ENCODE peak calls at places on chromosomes 2 and 18, in eight cellular contexts. One of them, this sample, is unnamed.

GRCh38 chr2:51969349-51969748 is 937.4 kb upstream of the NRXN1 start:
- DNase-seq in A549: no peak
- DNase-seq in right atrium auricular region: no peak
- DNase-seq in BJ: no peak
- DNase-seq in neural crest cell: no peak
- DNase-seq in fibroblast of villous mesenchyme: no peak
- DNase-seq in GM12865: no peak
- DNase-seq in endothelial cell: no peak
- DNase-seq in this sample: no peak

GRCh38 chr2:63056309-63057065 is 5.9 kb downstream of the OTX1 start:
- DNase-seq in GM12865: peak; percentile 77
- DNase-seq in A549: no peak
- DNase-seq in neural crest cell: peak; percentile 41
- DNase-seq in BJ: no peak
- DNase-seq in right atrium auricular region: no peak
- DNase-seq in fibroblast of villous mesenchyme: no peak
- DNase-seq in endothelial cell: peak; percentile 65
- DNase-seq in this sample: no peak

GRCh38 chr18:36441872-36442271 is 144.4 kb downstream of the FHOD3 start:
- DNase-seq in neural crest cell: no peak
- DNase-seq in A549: no peak
- DNase-seq in BJ: peak; percentile 64
- DNase-seq in fibroblast of villous mesenchyme: peak; percentile 55
- DNase-seq in endothelial cell: no peak
- DNase-seq in right atrium auricular region: no peak
- DNase-seq in GM12865: no peak
- DNase-seq in this sample: peak; percentile 81

GRCh38 chr18:34222025-34222395 is 2.7 kb downstream of the NOL4 start:
- DNase-seq in BJ: no peak
- DNase-seq in endothelial cell: peak; percentile 26
- DNase-seq in GM12865: peak; percentile 38
- DNase-seq in A549: no peak
- DNase-seq in neural crest cell: no peak
- DNase-seq in fibroblast of villous mesenchyme: no peak
- DNase-seq in right atrium auricular region: no peak
- DNase-seq in this sample: no peak

GRCh38 chr18:63180333-63180732 is 139.2 kb downstream of the BCL2 start:
- DNase-seq in right atrium auricular region: no peak
- DNase-seq in A549: no peak
- DNase-seq in fibroblast of villous mesenchyme: no peak
- DNase-seq in neural crest cell: no peak
- DNase-seq in BJ: no peak
- DNase-seq in endothelial cell: no peak
- DNase-seq in GM12865: no peak
- DNase-seq in this sample: no peak

GRCh38 chr2:139645617-139646016 is 865.4 kb upstream of the NXPH2 start:
- DNase-seq in endothelial cell: no peak
- DNase-seq in BJ: no peak
- DNase-seq in neural crest cell: no peak
- DNase-seq in fibroblast of villous mesenchyme: no peak
- DNase-seq in right atrium auricular region: no peak
- DNase-seq in GM12865: no peak
- DNase-seq in A549: no peak
- DNase-seq in this sample: no peak

GRCh38 chr2:108349571-108349928 is 28.2 kb upstream of the SULT1C4 start:
- DNase-seq in GM12865: no peak
- DNase-seq in BJ: no peak
- DNase-seq in endothelial cell: no peak
- DNase-seq in A549: no peak
- DNase-seq in right atrium auricular region: no peak
- DNase-seq in fibroblast of villous mesenchyme: no peak
- DNase-seq in neural crest cell: no peak
- DNase-seq in this sample: no peak

GRCh38 chr18:67518566-67518965 is 2.0 kb upstream of the DSEL start:
- DNase-seq in neural crest cell: no peak
- DNase-seq in GM12865: no peak
- DNase-seq in fibroblast of villous mesenchyme: no peak
- DNase-seq in A549: no peak
- DNase-seq in BJ: no peak
- DNase-seq in right atrium auricular region: no peak
- DNase-seq in endothelial cell: no peak
- DNase-seq in this sample: no peak

GRCh38 chr2:189113963-189114362 is 65.6 kb downstream of the COL5A2 start:
- DNase-seq in A549: no peak
- DNase-seq in fibroblast of villous mesenchyme: no peak
- DNase-seq in BJ: peak; percentile 37
- DNase-seq in GM12865: no peak
- DNase-seq in right atrium auricular region: no peak
- DNase-seq in neural crest cell: no peak
- DNase-seq in endothelial cell: no peak
- DNase-seq in this sample: no peak

GRCh38 chr18:61929881-61930640 is 37.3 kb upstream of the RNF152 start:
- DNase-seq in fibroblast of villous mesenchyme: no peak
- DNase-seq in BJ: no peak
- DNase-seq in A549: no peak
- DNase-seq in endothelial cell: no peak
- DNase-seq in GM12865: no peak
- DNase-seq in neural crest cell: no peak
- DNase-seq in right atrium auricular region: no peak
- DNase-seq in this sample: no peak

GRCh38 chr2:181376999-181377398 is 80.2 kb upstream of the ITGA4 start:
- DNase-seq in neural crest cell: no peak
- DNase-seq in endothelial cell: no peak
- DNase-seq in right atrium auricular region: no peak
- DNase-seq in BJ: no peak
- DNase-seq in fibroblast of villous mesenchyme: no peak
- DNase-seq in A549: no peak
- DNase-seq in GM12865: no peak
- DNase-seq in this sample: no peak

GRCh38 chr2:181380581-181380980 is 76.6 kb upstream of the ITGA4 start:
- DNase-seq in fibroblast of villous mesenchyme: no peak
- DNase-seq in A549: no peak
- DNase-seq in BJ: no peak
- DNase-seq in right atrium auricular region: no peak
- DNase-seq in endothelial cell: no peak
- DNase-seq in neural crest cell: no peak
- DNase-seq in GM12865: no peak
- DNase-seq in this sample: no peak

GRCh38 chr2:181372656-181373055 is 84.5 kb upstream of the ITGA4 start:
- DNase-seq in fibroblast of villous mesenchyme: no peak
- DNase-seq in GM12865: no peak
- DNase-seq in BJ: no peak
- DNase-seq in right atrium auricular region: no peak
- DNase-seq in neural crest cell: no peak
- DNase-seq in A549: no peak
- DNase-seq in endothelial cell: no peak
- DNase-seq in this sample: no peak

GRCh38 chr2:181374741-181375675 is 82.2 kb upstream of the ITGA4 start:
- DNase-seq in fibroblast of villous mesenchyme: peak; percentile 38
- DNase-seq in endothelial cell: no peak
- DNase-seq in A549: no peak
- DNase-seq in GM12865: peak; percentile 60
- DNase-seq in right atrium auricular region: no peak
- DNase-seq in neural crest cell: no peak
- DNase-seq in BJ: no peak
- DNase-seq in this sample: no peak

DNA sequence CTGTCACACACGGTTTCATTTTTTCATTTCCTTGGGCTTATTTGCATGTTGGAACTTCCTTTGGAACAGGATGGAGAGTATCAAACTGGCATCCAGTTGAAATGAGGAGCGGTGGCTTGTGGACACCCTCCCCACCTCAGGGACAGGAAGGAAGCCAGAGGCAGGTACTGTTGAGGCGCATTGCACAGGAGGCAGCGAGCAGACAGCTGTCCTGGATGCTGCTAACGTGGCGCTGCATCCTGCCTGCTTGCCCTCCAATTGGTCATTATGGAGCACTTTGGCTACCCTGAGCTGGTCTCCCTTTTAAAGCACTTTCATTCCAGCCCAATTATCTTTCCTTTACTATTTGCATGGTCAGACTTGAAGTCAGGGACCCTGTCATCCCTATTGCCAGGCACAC is 80.7 kb upstream of the ITGA4 start:
- DNase-seq in BJ: no peak
- DNase-seq in endothelial cell: no peak
- DNase-seq in GM12865: peak; percentile 43
- DNase-seq in neural crest cell: no peak
- DNase-seq in fibroblast of villous mesenchyme: no peak
- DNase-seq in right atrium auricular region: no peak
- DNase-seq in A549: no peak
- DNase-seq in this sample: no peak
- TF ChIP-seq CTCF in BJ: no peak
- TF ChIP-seq CTCF in endothelial cell: no peak
- TF ChIP-seq CTCF in GM12865: no peak
- TF ChIP-seq CTCF in neural crest cell: no peak
- TF ChIP-seq CTCF in fibroblast of villous mesenchyme: no peak
- TF ChIP-seq CTCF in right atrium auricular region: no peak
- TF ChIP-seq CTCF in A549: no peak
- TF ChIP-seq CTCF in this sample: no peak

GRCh38 chr2:68222287-68222686 is 30.0 kb downstream of the PPP3R1 start:
- DNase-seq in BJ: no peak
- DNase-seq in neural crest cell: no peak
- DNase-seq in A549: no peak
- DNase-seq in fibroblast of villous mesenchyme: no peak
- DNase-seq in GM12865: no peak
- DNase-seq in right atrium auricular region: no peak
- DNase-seq in endothelial cell: no peak
- DNase-seq in this sample: no peak

GRCh38 chr2:68230246-68231060 is 21.9 kb downstream of the PPP3R1 start:
- DNase-seq in GM12865: no peak
- DNase-seq in BJ: no peak
- DNase-seq in neural crest cell: no peak
- DNase-seq in fibroblast of villous mesenchyme: peak; percentile 40
- DNase-seq in A549: no peak
- DNase-seq in endothelial cell: no peak
- DNase-seq in right atrium auricular region: no peak
- DNase-seq in this sample: no peak

GRCh38 chr2:68223419-68223818 is 28.9 kb downstream of the PPP3R1 start:
- DNase-seq in right atrium auricular region: no peak
- DNase-seq in fibroblast of villous mesenchyme: peak; percentile 57
- DNase-seq in GM12865: no peak
- DNase-seq in neural crest cell: no peak
- DNase-seq in A549: no peak
- DNase-seq in BJ: no peak
- DNase-seq in endothelial cell: no peak
- DNase-seq in this sample: no peak

GRCh38 chr2:68231061-68231372 is 21.3 kb downstream of the PPP3R1 start:
- DNase-seq in neural crest cell: no peak
- DNase-seq in right atrium auricular region: no peak
- DNase-seq in A549: no peak
- DNase-seq in endothelial cell: no peak
- DNase-seq in fibroblast of villous mesenchyme: peak; percentile 37
- DNase-seq in BJ: no peak
- DNase-seq in GM12865: no peak
- DNase-seq in this sample: no peak

DNA sequence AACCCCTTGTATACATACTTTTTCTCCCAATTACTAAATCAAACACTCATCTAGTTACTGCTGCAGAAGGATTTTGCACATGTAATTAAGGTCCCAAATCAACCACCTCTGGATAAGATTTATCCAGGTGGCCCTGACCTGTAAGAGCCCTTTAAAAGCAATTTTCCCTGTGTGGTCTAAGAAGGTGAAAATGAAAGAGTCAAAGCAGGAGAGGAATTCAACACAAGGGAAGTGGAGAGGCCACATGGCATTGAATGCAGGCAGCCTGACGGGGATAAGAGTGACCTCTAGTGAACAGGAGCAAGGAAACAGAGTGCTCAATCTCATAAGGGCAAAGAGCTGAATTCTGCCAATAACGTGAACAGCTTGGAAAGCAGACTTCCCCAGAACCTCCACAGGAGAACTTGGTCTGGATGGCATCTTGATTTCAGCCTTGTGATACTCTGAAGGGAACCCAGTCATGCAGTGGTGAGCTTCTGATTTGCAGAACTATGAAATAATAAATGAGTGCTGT is 27.2 kb downstream of the PPP3R1 start:
- DNase-seq in A549: peak; percentile 77
- DNase-seq in right atrium auricular region: no peak
- DNase-seq in GM12865: peak; percentile 61
- DNase-seq in fibroblast of villous mesenchyme: peak; percentile 46
- DNase-seq in endothelial cell: peak; percentile 33
- DNase-seq in neural crest cell: peak; percentile 8
- DNase-seq in BJ: no peak
- DNase-seq in this sample: peak; percentile 23
- TF ChIP-seq CTCF in A549: peak; percentile 75
- TF ChIP-seq CTCF in right atrium auricular region: no peak
- TF ChIP-seq CTCF in GM12865: peak; percentile 27
- TF ChIP-seq CTCF in fibroblast of villous mesenchyme: peak; percentile 37
- TF ChIP-seq CTCF in endothelial cell: no peak
- TF ChIP-seq CTCF in neural crest cell: no peak
- TF ChIP-seq CTCF in BJ: no peak
- TF ChIP-seq CTCF in this sample: peak; percentile 50

GRCh38 chr2:200159829-200160781 is 146.4 kb upstream of the SPATS2L start:
- DNase-seq in GM12865: no peak
- DNase-seq in fibroblast of villous mesenchyme: peak; percentile 21
- DNase-seq in neural crest cell: no peak
- DNase-seq in BJ: no peak
- DNase-seq in endothelial cell: no peak
- DNase-seq in A549: no peak
- DNase-seq in right atrium auricular region: no peak
- DNase-seq in this sample: no peak

GRCh38 chr2:200168641-200169265 is 137.7 kb upstream of the SPATS2L start:
- DNase-seq in right atrium auricular region: no peak
- DNase-seq in endothelial cell: no peak
- DNase-seq in fibroblast of villous mesenchyme: no peak
- DNase-seq in A549: no peak
- DNase-seq in GM12865: no peak
- DNase-seq in BJ: no peak
- DNase-seq in neural crest cell: no peak
- DNase-seq in this sample: no peak

GRCh38 chr2:200161458-200161857 is 145.0 kb upstream of the SPATS2L start:
- DNase-seq in GM12865: no peak
- DNase-seq in A549: no peak
- DNase-seq in fibroblast of villous mesenchyme: no peak
- DNase-seq in right atrium auricular region: no peak
- DNase-seq in BJ: no peak
- DNase-seq in endothelial cell: no peak
- DNase-seq in neural crest cell: no peak
- DNase-seq in this sample: no peak

DNA sequence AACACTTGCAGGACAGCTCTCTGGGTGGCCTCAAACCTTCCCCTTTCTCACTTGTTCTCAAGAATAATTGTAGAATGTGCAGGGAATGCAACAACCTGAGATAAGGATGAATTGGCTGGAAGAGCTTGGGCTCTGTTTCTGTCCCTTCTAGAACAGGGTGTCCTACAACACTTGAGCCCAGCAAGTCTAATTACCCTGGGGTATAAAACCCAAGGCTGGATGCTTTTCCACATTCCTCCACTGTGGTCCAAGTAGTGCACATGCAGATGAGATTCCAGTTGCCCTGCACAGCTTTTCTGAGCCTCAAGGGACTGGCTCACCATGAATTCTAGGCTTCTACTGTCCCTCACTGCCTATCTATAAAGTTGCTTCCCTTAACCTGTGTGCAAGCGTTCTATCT is 140.8 kb upstream of the SPATS2L start:
- DNase-seq in neural crest cell: no peak
- DNase-seq in A549: no peak
- DNase-seq in BJ: no peak
- DNase-seq in fibroblast of villous mesenchyme: no peak
- DNase-seq in endothelial cell: no peak
- DNase-seq in right atrium auricular region: no peak
- DNase-seq in GM12865: no peak
- DNase-seq in this sample: no peak
- TF ChIP-seq CTCF in neural crest cell: no peak
- TF ChIP-seq CTCF in A549: no peak
- TF ChIP-seq CTCF in BJ: no peak
- TF ChIP-seq CTCF in fibroblast of villous mesenchyme: no peak
- TF ChIP-seq CTCF in endothelial cell: no peak
- TF ChIP-seq CTCF in right atrium auricular region: no peak
- TF ChIP-seq CTCF in GM12865: no peak
- TF ChIP-seq CTCF in this sample: no peak

GRCh38 chr2:64888591-64889309 is 100.4 kb upstream of the SLC1A4 start:
- DNase-seq in fibroblast of villous mesenchyme: peak; percentile 45
- DNase-seq in GM12865: no peak
- DNase-seq in A549: peak; percentile 85
- DNase-seq in right atrium auricular region: no peak
- DNase-seq in neural crest cell: no peak
- DNase-seq in BJ: no peak
- DNase-seq in endothelial cell: no peak
- DNase-seq in this sample: peak; percentile 39
- TF ChIP-seq CTCF in fibroblast of villous mesenchyme: peak; percentile 38
- TF ChIP-seq CTCF in GM12865: no peak
- TF ChIP-seq CTCF in A549: peak; percentile 80
- TF ChIP-seq CTCF in right atrium auricular region: no peak
- TF ChIP-seq CTCF in neural crest cell: peak; percentile 38
- TF ChIP-seq CTCF in BJ: peak; percentile 47
- TF ChIP-seq CTCF in endothelial cell: no peak
- TF ChIP-seq CTCF in this sample: peak; percentile 75